ENCODE peak calls at places on chromosomes 1 and 21, in six cellular contexts. L, O, K, G, W and E are unnamed samples. For H3K4me1, the result is how much of the 10 kb centered on the place peaks cover.

GRCh38 chr1:68339505-68339904 is 107.2 kb upstream of the WLS start:
- DNase-seq in L (no peak), O (no peak), K (no peak), G (no peak), W (no peak), E (no peak)

GRCh38 chr1:224057461-224058199 is 56.3 kb upstream of the FBXO28 start:
- DNase-seq in L (no peak), O (no peak), K (no peak), G (no peak), W (no peak), E (no peak)

GRCh38 chr1:34407140-34407539 is 230.4 kb downstream of the C1orf94 start:
- DNase-seq in L (no peak), O (no peak), K (no peak), G (peak), W (no peak), E (no peak)

GRCh38 chr1:7458946-7459345 is 312.1 kb upstream of the VAMP3 start:
- DNase-seq in L (no peak), O (no peak), K (no peak), G (no peak), W (no peak), E (no peak)

GRCh38 chr1:156726549-156727226 is 1.6 kb upstream of the METTL25B start:
- DNase-seq in L (no peak), O (no peak), K (no peak), G (peak), W (peak), E (no peak)

GRCh38 chr1:96362623-96363022 is 359.0 kb upstream of the PTBP2 start:
- DNase-seq in L (no peak), O (no peak), K (no peak), G (peak), W (peak), E (no peak)

GRCh38 chr1:117818456-117818855 is 111.0 kb downstream of the GDAP2 start:
- DNase-seq in L (no peak), O (no peak), K (no peak), G (no peak), W (peak), E (no peak)

GRCh38 chr1:88985033-88985432 is 7.4 kb downstream of the KYAT3 start:
- DNase-seq in L (no peak), O (peak), K (no peak), G (peak), W (peak), E (no peak)

GRCh38 chr1:44507490-44508396 is 102.7 kb downstream of the RNF220 start:
- DNase-seq in L (no peak), O (no peak), K (no peak), G (no peak), W (peak), E (no peak)

GRCh38 chr1:21672478-21673276 is 3.5 kb upstream of the RAP1GAP start:
- DNase-seq in L (no peak), O (no peak), K (peak), G (no peak), W (peak), E (no peak)

GRCh38 chr1:114009042-114009392 is 29.7 kb downstream of the OLFML3 start:
- DNase-seq in L (no peak), O (no peak), K (no peak), G (no peak), W (peak), E (no peak)

GRCh38 chr1:231808990-231809389 is 182.4 kb downstream of the DISC1 start:
- DNase-seq in L (no peak), O (no peak), K (no peak), G (no peak), W (peak), E (no peak)

GRCh38 chr1:167630568-167631385 is 745 bp downstream of the RCSD1 start:
- DNase-seq in L (no peak), O (no peak), K (no peak), G (no peak), W (no peak), E (no peak)

GRCh38 chr1:94416901-94417701 is 1.1 kb upstream of the ABCD3 start:
- DNase-seq in L (no peak), O (peak), K (no peak), G (peak), W (peak), E (no peak)

GRCh38 chr1:21219674-21220073 is 43.0 kb upstream of the EIF4G3 start:
- DNase-seq in L (no peak), O (no peak), K (no peak), G (no peak), W (no peak), E (no peak)

GRCh38 chr1:29967261-29967660 is 730.9 kb downstream of the PTPRU start:
- DNase-seq in L (no peak), O (no peak), K (no peak), G (no peak), W (no peak), E (no peak)

GRCh38 chr1:82185084-82185483 is 384.4 kb downstream of the ADGRL2 start:
- DNase-seq in L (no peak), O (no peak), K (no peak), G (no peak), W (peak), E (no peak)

GRCh38 chr1:226798427-226799411 is 59.6 kb upstream of the ITPKB start:
- DNase-seq in L (no peak), O (no peak), K (no peak), G (no peak), W (no peak), E (no peak)

GRCh38 chr1:215645861-215646260 is 78.8 kb downstream of the KCTD3 start:
- DNase-seq in L (no peak), O (no peak), K (no peak), G (no peak), W (no peak), E (no peak)

GRCh38 chr1:114490235-114490634 is 20.8 kb downstream of the TRIM33 start:
- DNase-seq in L (no peak), O (no peak), K (no peak), G (no peak), W (peak), E (no peak)

GRCh38 chr1:63888984-63889383 is 115.2 kb downstream of the ROR1 start:
- DNase-seq in L (no peak), O (no peak), K (no peak), G (no peak), W (peak), E (no peak)

GRCh38 chr1:217977943-217978342 is 307.1 kb upstream of the RRP15 start:
- DNase-seq in L (peak), O (no peak), K (no peak), G (no peak), W (no peak), E (no peak)

GRCh38 chr1:177170756-177171535 is at the start of gene BRINP2:
- DNase-seq in L (peak), O (peak), K (no peak), G (peak), W (peak), E (peak)

GRCh38 chr1:17496419-17496818 is 43.1 kb upstream of the ARHGEF10L start:
- DNase-seq in L (no peak), O (no peak), K (no peak), G (no peak), W (no peak), E (no peak)

GRCh38 chr1:45334308-45335245 is 5.4 kb upstream of the TOE1 start:
- DNase-seq in L (no peak), O (no peak), K (no peak), G (no peak), W (no peak), E (peak)

GRCh38 chr1:26607191-26607590 is 77.6 kb downstream of the RPS6KA1 start:
- DNase-seq in L (no peak), O (no peak), K (no peak), G (no peak), W (no peak), E (no peak)

GRCh38 chr1:209835782-209836298 is 8.1 kb downstream of the UTP25 start:
- DNase-seq in L (no peak), O (no peak), K (no peak), G (no peak), W (peak), E (no peak)

GRCh38 chr1:100629391-100629790 is 90.2 kb upstream of the VCAM1 start:
- DNase-seq in L (no peak), O (no peak), K (no peak), G (no peak), W (peak), E (no peak)

GRCh38 chr1:100322436-100323211 is 29.7 kb upstream of the CDC14A start:
- DNase-seq in L (no peak), O (no peak), K (no peak), G (peak), W (no peak), E (no peak)

GRCh38 chr21:32728455-32729237 is 833 bp upstream of the SYNJ1 start:
- DNase-seq in L (no peak), O (no peak), K (no peak), G (no peak), W (no peak), E (no peak)

DNA sequence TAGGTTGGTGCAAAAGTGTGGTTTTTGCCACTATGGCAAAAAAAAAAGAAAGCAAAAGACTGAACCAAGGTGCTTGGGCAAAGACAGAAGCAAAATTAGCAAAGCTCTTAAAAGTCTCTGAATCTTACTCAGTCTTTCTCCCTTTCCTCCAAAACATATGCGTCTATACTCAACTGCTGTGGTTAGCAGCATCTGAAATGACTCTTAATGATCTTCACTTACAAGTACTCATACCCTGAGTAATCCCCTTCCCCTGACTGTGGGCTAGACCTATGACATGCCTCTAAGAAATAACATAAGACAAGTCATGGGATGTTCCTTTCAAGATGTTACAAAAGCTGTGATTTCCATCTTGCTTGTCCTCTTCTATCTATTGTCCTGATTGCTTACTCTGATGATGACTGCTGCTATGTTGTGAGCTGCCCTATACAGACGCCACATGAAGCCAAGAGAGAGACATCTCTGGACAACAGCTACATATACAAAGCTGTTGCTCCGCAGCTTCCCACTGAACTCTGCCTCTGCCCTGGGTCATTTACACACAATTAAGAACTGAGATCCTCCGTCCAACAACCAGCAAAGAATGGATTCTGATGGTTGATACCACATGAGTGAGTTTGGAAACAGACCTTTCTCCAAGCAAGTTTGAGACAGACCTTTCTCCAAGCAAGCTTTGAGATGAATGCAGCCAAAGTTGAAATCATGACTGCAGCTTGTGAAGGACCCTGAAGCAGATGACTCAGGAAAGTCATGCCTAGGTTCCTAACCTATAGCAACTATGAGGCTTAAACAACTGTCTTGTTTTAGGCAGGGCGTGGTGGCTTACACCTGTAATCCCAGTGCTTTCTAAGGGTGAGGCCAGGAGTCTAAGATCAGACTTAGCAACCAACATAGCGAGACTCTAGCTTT is 55.2 kb downstream of the PUM1 start:
- DNase-seq in L (no peak), O (no peak), K (no peak), G (no peak), W (peak), E (no peak)
- H3K4me1 ChIP-seq in L (under half), O (under half), K (under half), G (half or more), W (under half), E (half or more)

GRCh38 chr21:34797926-34798595 is 129.3 kb downstream of the CLIC6 start:
- DNase-seq in L (no peak), O (no peak), K (no peak), G (no peak), W (no peak), E (no peak)

GRCh38 chr21:34797202-34797527 is 128.4 kb downstream of the CLIC6 start:
- DNase-seq in L (no peak), O (no peak), K (no peak), G (no peak), W (no peak), E (no peak)

GRCh38 chr21:34796518-34797201 is 127.9 kb downstream of the CLIC6 start:
- DNase-seq in L (no peak), O (no peak), K (no peak), G (no peak), W (no peak), E (no peak)

GRCh38 chr21:34800797-34801518 is 132.2 kb downstream of the CLIC6 start:
- DNase-seq in L (no peak), O (no peak), K (no peak), G (peak), W (peak), E (no peak)

DNA sequence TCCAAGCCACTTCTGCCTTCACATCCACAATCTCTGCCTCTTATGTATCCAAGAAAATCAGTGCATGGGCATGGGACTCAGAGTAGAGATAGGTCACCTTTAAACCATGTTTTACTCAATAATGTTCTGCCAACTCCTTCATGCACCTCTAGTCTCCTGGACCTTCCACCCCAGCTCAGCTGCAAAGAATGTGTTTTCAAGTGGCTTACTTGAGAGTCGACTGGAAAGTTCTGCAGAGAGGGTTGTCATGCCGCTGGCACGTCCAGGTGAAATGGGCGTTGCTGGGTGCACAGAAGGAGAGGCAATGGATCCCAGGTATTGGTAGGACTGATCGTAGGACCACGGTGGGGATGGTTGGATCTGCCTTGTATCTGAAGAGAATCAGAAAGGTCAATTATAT is 130.3 kb downstream of the CLIC6 start:
- DNase-seq in L (no peak), O (no peak), K (no peak), G (no peak), W (no peak), E (no peak)
- H3K4me1 ChIP-seq in L (under half), O (under half), K (under half), G (half or more), W (under half), E (half or more)

GRCh38 chr1:9429369-9429766 is 109.9 kb upstream of the SLC25A33 start:
- DNase-seq in L (no peak), O (no peak), K (no peak), G (no peak), W (no peak), E (no peak)
- H3K4me1 ChIP-seq in L (under half), O (under half), K (under half), G (under half), W (under half), E (under half)

DNA sequence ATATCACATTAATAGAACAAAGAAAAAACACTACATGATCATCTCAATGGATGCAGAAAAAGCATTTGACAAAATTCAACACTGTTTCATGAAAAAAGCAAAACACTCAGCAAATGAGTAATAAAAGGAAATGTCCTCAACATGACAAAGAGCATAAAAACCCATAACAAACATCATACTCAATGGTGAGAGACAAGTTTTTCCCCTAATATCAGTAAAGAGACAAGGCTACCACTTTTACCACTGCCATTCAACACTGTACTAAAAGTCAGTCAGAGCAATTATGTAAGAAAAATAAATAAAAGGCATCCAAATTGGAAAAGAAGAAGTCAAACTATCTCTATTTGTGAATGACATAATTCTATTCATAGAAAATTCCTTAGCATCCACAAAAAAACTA is 64.3 kb downstream of the ZNF644 start:
- DNase-seq in L (no peak), O (no peak), K (no peak), G (no peak), W (no peak), E (no peak)
- H3K4me1 ChIP-seq in L (under half), O (under half), K (under half), G (under half), W (under half), E (under half)

GRCh38 chr1:75786901-75787455 is 922 bp downstream of the RABGGTB start:
- DNase-seq in L (no peak), O (no peak), K (no peak), G (no peak), W (no peak), E (no peak)
- H3K4me1 ChIP-seq in L (under half), O (under half), K (under half), G (under half), W (under half), E (under half)

GRCh38 chr1:205666372-205667166 is 13.7 kb downstream of the SLC45A3 start:
- DNase-seq in L (no peak), O (no peak), K (no peak), G (no peak), W (no peak), E (no peak)

GRCh38 chr1:205662791-205663190 is 17.5 kb downstream of the SLC45A3 start:
- DNase-seq in L (no peak), O (no peak), K (no peak), G (no peak), W (no peak), E (no peak)

GRCh38 chr1:205664399-205665108 is 15.8 kb downstream of the SLC45A3 start:
- DNase-seq in L (no peak), O (no peak), K (no peak), G (no peak), W (peak), E (no peak)

GRCh38 chr1:205663286-205663994 is 16.9 kb downstream of the SLC45A3 start:
- DNase-seq in L (no peak), O (no peak), K (no peak), G (no peak), W (no peak), E (no peak)

GRCh38 chr1:205665216-205665757 is 15.0 kb downstream of the SLC45A3 start:
- DNase-seq in L (no peak), O (no peak), K (no peak), G (no peak), W (no peak), E (no peak)
- H3K4me1 ChIP-seq in L (half or more), O (under half), K (under half), G (under half), W (under half), E (under half)

GRCh38 chr21:45358261-45358670 is 46.7 kb upstream of the COL18A1 start:
- DNase-seq in L (no peak), O (peak), K (no peak), G (no peak), W (no peak), E (peak)

GRCh38 chr21:45359451-45360217 is 45.3 kb upstream of the COL18A1 start:
- DNase-seq in L (no peak), O (peak), K (no peak), G (no peak), W (no peak), E (peak)

GRCh38 chr21:45357436-45358260 is 47.3 kb upstream of the COL18A1 start:
- DNase-seq in L (no peak), O (peak), K (no peak), G (no peak), W (no peak), E (peak)

GRCh38 chr21:45356653-45357435 is 48.1 kb upstream of the COL18A1 start:
- DNase-seq in L (no peak), O (peak), K (no peak), G (no peak), W (no peak), E (no peak)

GRCh38 chr21:45358711-45359310 is 46.2 kb upstream of the COL18A1 start:
- DNase-seq in L (no peak), O (peak), K (no peak), G (no peak), W (no peak), E (peak)
- H3K4me1 ChIP-seq in L (under half), O (under half), K (under half), G (under half), W (under half), E (under half)